ENCODE peak calls at places on chromosomes 16 and 17, in ten cellular contexts. U is heart right ventricle; B is IMR-90; Z is NCI-H1436; X is AG20443; N is Peyer's patch; E is heart left ventricle; G is ACHN; H is CD4-positive, alpha-beta T cell; I is brain microvascular endothelial cell. Y is an unnamed sample.

GRCh38 chr17:78974635-78975591 is 4.8 kb downstream of the LGALS3BP start:
- DNase-seq in E (peak), U (peak), N (no peak), Z (no peak), X (peak), B (peak), G (peak), I (peak), H (no peak), Y (no peak)

GRCh38 chr17:76090517-76091135 is 11.6 kb downstream of the ZACN start:
- DNase-seq in H (no peak), B (no peak), I (no peak), U (no peak), G (no peak), N (no peak), X (peak), Z (no peak), E (no peak), Y (no peak)

GRCh38 chr17:75764711-75765421 is at the start of gene GALK1:
- DNase-seq in H (peak), B (peak), X (peak), I (peak), N (peak), E (peak), G (peak), Z (peak), U (peak), Y (peak)

GRCh38 chr16:58414938-58415451 is 22.7 kb downstream of the GINS3 start:
- DNase-seq in U (peak), X (no peak), B (peak), Z (no peak), I (peak), N (no peak), H (no peak), E (peak), G (no peak), Y (no peak)

GRCh38 chr17:65783845-65784334 is 222.4 kb upstream of the AXIN2 start:
- DNase-seq in U (no peak), Z (no peak), B (peak), H (no peak), I (peak), N (no peak), E (no peak), X (peak), G (peak), Y (peak)

GRCh38 chr17:10261098-10261497 is 62.7 kb upstream of the GAS7 start:
- DNase-seq in B (no peak), N (no peak), U (no peak), Z (no peak), E (no peak), G (no peak), H (no peak), I (no peak), X (no peak), Y (no peak)

GRCh38 chr17:45149669-45150603 is 1.7 kb downstream of the HEXIM1 start:
- DNase-seq in Z (peak), X (peak), N (peak), H (no peak), U (peak), G (peak), I (peak), E (peak), B (peak), Y (peak)

GRCh38 chr17:27861979-27862378 is 31.2 kb downstream of the LYRM9 start:
- DNase-seq in H (no peak), E (no peak), G (no peak), N (no peak), X (no peak), I (no peak), B (no peak), U (no peak), Z (no peak), Y (peak)